ENCODE peak calls at places on chromosome 9, in six cellular contexts. One of them, this sample, is unnamed.

GRCh38 chr9:35000535-35001284 is 11.2 kb downstream of the DNAJB5 start:
- DNase-seq in AG04450: no peak
- DNase-seq in fibroblast of the aortic adventitia: no peak
- DNase-seq in hepatocyte: no peak
- DNase-seq in right lobe of liver: no peak
- DNase-seq in A673: no peak
- DNase-seq in this sample: peak; percentile 47

GRCh38 chr9:29691758-29692407 is 2118.6 kb upstream of the C9orf72 start:
- DNase-seq in A673: peak; percentile 89
- DNase-seq in right lobe of liver: no peak
- DNase-seq in hepatocyte: peak; percentile 16
- DNase-seq in fibroblast of the aortic adventitia: peak; percentile 48
- DNase-seq in AG04450: no peak
- DNase-seq in this sample: peak; percentile 72

GRCh38 chr9:78601957-78602565 is 305.1 kb downstream of the PSAT1 start:
- DNase-seq in A673: peak; percentile 56
- DNase-seq in right lobe of liver: no peak
- DNase-seq in fibroblast of the aortic adventitia: peak; percentile 60
- DNase-seq in AG04450: no peak
- DNase-seq in hepatocyte: peak; percentile 58
- DNase-seq in this sample: peak; percentile 71

GRCh38 chr9:107895524-107896001 is 406.0 kb upstream of the KLF4 start:
- DNase-seq in hepatocyte: peak; percentile 62
- DNase-seq in AG04450: peak; percentile 26
- DNase-seq in A673: no peak
- DNase-seq in fibroblast of the aortic adventitia: peak; percentile 42
- DNase-seq in right lobe of liver: no peak
- DNase-seq in this sample: no peak

GRCh38 chr9:15253786-15254185 is 53.2 kb downstream of the TTC39B start:
- DNase-seq in fibroblast of the aortic adventitia: no peak
- DNase-seq in right lobe of liver: no peak
- DNase-seq in A673: no peak
- DNase-seq in hepatocyte: no peak
- DNase-seq in AG04450: no peak
- DNase-seq in this sample: no peak

GRCh38 chr9:98796364-98797101 is at the start of gene ANKS6:
- DNase-seq in fibroblast of the aortic adventitia: peak; percentile 62
- DNase-seq in right lobe of liver: peak; percentile 83
- DNase-seq in A673: peak; percentile 79
- DNase-seq in AG04450: peak; percentile 27
- DNase-seq in hepatocyte: peak; percentile 94
- DNase-seq in this sample: peak; percentile 72

GRCh38 chr9:106920701-106921283 is 57.8 kb downstream of the ZNF462 start:
- DNase-seq in fibroblast of the aortic adventitia: peak; percentile 75
- DNase-seq in AG04450: no peak
- DNase-seq in right lobe of liver: no peak
- DNase-seq in A673: no peak
- DNase-seq in hepatocyte: peak; percentile 67
- DNase-seq in this sample: peak; percentile 49

GRCh38 chr9:84140535-84141101 is 160.0 kb downstream of the RMI1 start:
- DNase-seq in right lobe of liver: no peak
- DNase-seq in hepatocyte: peak; percentile 18
- DNase-seq in AG04450: no peak
- DNase-seq in A673: no peak
- DNase-seq in fibroblast of the aortic adventitia: peak; percentile 27
- DNase-seq in this sample: peak; percentile 19

GRCh38 chr9:5886114-5886939 is 4.4 kb upstream of the MLANA start:
- DNase-seq in fibroblast of the aortic adventitia: peak; percentile 66
- DNase-seq in A673: peak; percentile 80
- DNase-seq in right lobe of liver: peak; percentile 77
- DNase-seq in hepatocyte: peak; percentile 89
- DNase-seq in AG04450: peak; percentile 23
- DNase-seq in this sample: peak; percentile 78

GRCh38 chr9:94168203-94169000 is 84.1 kb downstream of the PTPDC1 start:
- DNase-seq in AG04450: no peak
- DNase-seq in hepatocyte: no peak
- DNase-seq in right lobe of liver: no peak
- DNase-seq in fibroblast of the aortic adventitia: no peak
- DNase-seq in A673: no peak
- DNase-seq in this sample: no peak

GRCh38 chr9:111198936-111199335 is 131.1 kb downstream of the OR2K2 start:
- DNase-seq in A673: no peak
- DNase-seq in hepatocyte: no peak
- DNase-seq in AG04450: no peak
- DNase-seq in right lobe of liver: no peak
- DNase-seq in fibroblast of the aortic adventitia: peak; percentile 22
- DNase-seq in this sample: no peak

GRCh38 chr9:89366711-89367110 is 48.4 kb downstream of the SECISBP2 start:
- DNase-seq in fibroblast of the aortic adventitia: no peak
- DNase-seq in right lobe of liver: no peak
- DNase-seq in hepatocyte: no peak
- DNase-seq in A673: no peak
- DNase-seq in AG04450: no peak
- DNase-seq in this sample: no peak

GRCh38 chr9:128098936-128099931 is 28.3 kb downstream of the PTGES2 start:
- DNase-seq in fibroblast of the aortic adventitia: peak; percentile 95
- DNase-seq in AG04450: no peak
- DNase-seq in hepatocyte: peak; percentile 48
- DNase-seq in right lobe of liver: peak; percentile 46
- DNase-seq in A673: no peak
- DNase-seq in this sample: peak; percentile 39

GRCh38 chr9:127057970-127058644 is 64.3 kb downstream of the ANGPTL2 start:
- DNase-seq in fibroblast of the aortic adventitia: no peak
- DNase-seq in AG04450: no peak
- DNase-seq in right lobe of liver: no peak
- DNase-seq in hepatocyte: no peak
- DNase-seq in A673: no peak
- DNase-seq in this sample: no peak

GRCh38 chr9:90002299-90003045 is 397.7 kb downstream of the GADD45G start:
- DNase-seq in right lobe of liver: no peak
- DNase-seq in AG04450: no peak
- DNase-seq in fibroblast of the aortic adventitia: peak; percentile 7
- DNase-seq in A673: no peak
- DNase-seq in hepatocyte: no peak
- DNase-seq in this sample: no peak

GRCh38 chr9:137694962-137695875 is 76.4 kb downstream of the EHMT1 start:
- DNase-seq in A673: peak; percentile 23
- DNase-seq in AG04450: no peak
- DNase-seq in hepatocyte: peak; percentile 71
- DNase-seq in fibroblast of the aortic adventitia: peak; percentile 22
- DNase-seq in right lobe of liver: peak; percentile 65
- DNase-seq in this sample: peak; percentile 33

GRCh38 chr9:16384993-16385392 is 485.5 kb downstream of the BNC2 start:
- DNase-seq in AG04450: no peak
- DNase-seq in fibroblast of the aortic adventitia: no peak
- DNase-seq in hepatocyte: no peak
- DNase-seq in right lobe of liver: no peak
- DNase-seq in A673: no peak
- DNase-seq in this sample: no peak

GRCh38 chr9:137671721-137672120 is 52.9 kb downstream of the EHMT1 start:
- DNase-seq in right lobe of liver: no peak
- DNase-seq in hepatocyte: no peak
- DNase-seq in A673: no peak
- DNase-seq in fibroblast of the aortic adventitia: no peak
- DNase-seq in AG04450: no peak
- DNase-seq in this sample: no peak

GRCh38 chr9:38042626-38043359 is 26.2 kb downstream of the SHB start:
- DNase-seq in right lobe of liver: no peak
- DNase-seq in AG04450: no peak
- DNase-seq in fibroblast of the aortic adventitia: no peak
- DNase-seq in A673: no peak
- DNase-seq in hepatocyte: no peak
- DNase-seq in this sample: no peak

GRCh38 chr9:15249042-15249818 is 57.8 kb downstream of the TTC39B start:
- DNase-seq in A673: no peak
- DNase-seq in hepatocyte: no peak
- DNase-seq in right lobe of liver: no peak
- DNase-seq in fibroblast of the aortic adventitia: peak; percentile 72
- DNase-seq in AG04450: no peak
- DNase-seq in this sample: peak; percentile 86

GRCh38 chr9:4762889-4763521 is 22.0 kb upstream of the AK3 start:
- DNase-seq in right lobe of liver: peak; percentile 61
- DNase-seq in AG04450: no peak
- DNase-seq in A673: peak; percentile 73
- DNase-seq in hepatocyte: peak; percentile 24
- DNase-seq in fibroblast of the aortic adventitia: no peak
- DNase-seq in this sample: peak; percentile 48

DNA sequence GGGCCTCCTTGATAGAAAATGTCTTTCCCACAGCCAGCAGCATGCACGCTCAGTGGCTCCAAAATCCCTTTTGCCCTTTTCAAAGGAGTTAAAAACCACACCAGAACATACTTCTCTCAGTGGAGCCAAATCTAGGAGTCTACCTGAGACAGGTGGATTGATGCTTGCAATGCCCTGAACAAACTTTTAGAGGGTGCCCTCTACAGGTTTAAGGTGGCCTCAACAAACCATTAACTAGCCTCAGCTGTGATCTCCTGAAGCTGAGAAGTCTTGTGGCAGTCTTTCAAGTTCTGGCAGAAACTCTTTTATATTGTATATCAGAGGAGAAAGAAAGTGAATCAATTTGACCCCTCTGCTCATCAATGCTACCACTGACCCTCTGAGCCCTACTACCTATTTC is 125.4 kb downstream of the MED27 start:
- DNase-seq in fibroblast of the aortic adventitia: no peak
- DNase-seq in right lobe of liver: no peak
- DNase-seq in AG04450: no peak
- DNase-seq in A673: peak; percentile 9
- DNase-seq in hepatocyte: no peak
- DNase-seq in this sample: no peak
- TF ChIP-seq CTCF in fibroblast of the aortic adventitia: no peak
- TF ChIP-seq CTCF in right lobe of liver: no peak
- TF ChIP-seq CTCF in AG04450: peak; percentile 8
- TF ChIP-seq CTCF in A673: peak; percentile 45
- TF ChIP-seq CTCF in hepatocyte: peak; percentile 20
- TF ChIP-seq CTCF in this sample: peak; percentile 28

GRCh38 chr9:130692365-130692764 is 1.2 kb upstream of the EXOSC2 start:
- DNase-seq in hepatocyte: peak; percentile 85
- DNase-seq in fibroblast of the aortic adventitia: no peak
- DNase-seq in A673: no peak
- DNase-seq in AG04450: no peak
- DNase-seq in right lobe of liver: peak; percentile 51
- DNase-seq in this sample: no peak
- TF ChIP-seq CTCF in hepatocyte: peak; percentile 50
- TF ChIP-seq CTCF in fibroblast of the aortic adventitia: peak; percentile 8
- TF ChIP-seq CTCF in A673: peak; percentile 29
- TF ChIP-seq CTCF in AG04450: peak; percentile 15
- TF ChIP-seq CTCF in right lobe of liver: peak; percentile 28
- TF ChIP-seq CTCF in this sample: no peak

DNA sequence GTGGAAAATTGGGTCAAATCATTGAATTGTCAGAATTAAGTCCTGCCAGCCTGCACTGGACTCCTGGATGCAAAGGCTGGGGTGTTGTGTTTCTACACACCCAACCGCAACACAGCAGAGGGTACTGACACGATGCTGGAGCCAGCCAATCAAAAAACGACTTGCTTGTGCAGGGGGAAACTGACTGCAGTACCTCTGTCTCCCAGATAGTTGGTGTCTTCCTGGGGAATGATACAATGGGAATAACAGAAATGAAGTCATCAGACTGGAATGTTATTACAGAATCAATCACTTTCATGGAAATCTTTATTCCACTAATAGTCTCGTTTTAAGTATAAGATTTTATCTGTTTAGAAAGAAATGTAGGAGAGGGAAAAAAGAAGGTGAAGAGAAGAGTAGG is 330.3 kb downstream of the MLLT3 start:
- DNase-seq in A673: peak; percentile 16
- DNase-seq in hepatocyte: no peak
- DNase-seq in fibroblast of the aortic adventitia: peak; percentile 10
- DNase-seq in AG04450: no peak
- DNase-seq in right lobe of liver: no peak
- DNase-seq in this sample: peak; percentile 44
- TF ChIP-seq CTCF in A673: peak; percentile 19
- TF ChIP-seq CTCF in hepatocyte: no peak
- TF ChIP-seq CTCF in fibroblast of the aortic adventitia: peak; percentile 14
- TF ChIP-seq CTCF in AG04450: peak; percentile 54
- TF ChIP-seq CTCF in right lobe of liver: no peak
- TF ChIP-seq CTCF in this sample: peak; percentile 26

DNA sequence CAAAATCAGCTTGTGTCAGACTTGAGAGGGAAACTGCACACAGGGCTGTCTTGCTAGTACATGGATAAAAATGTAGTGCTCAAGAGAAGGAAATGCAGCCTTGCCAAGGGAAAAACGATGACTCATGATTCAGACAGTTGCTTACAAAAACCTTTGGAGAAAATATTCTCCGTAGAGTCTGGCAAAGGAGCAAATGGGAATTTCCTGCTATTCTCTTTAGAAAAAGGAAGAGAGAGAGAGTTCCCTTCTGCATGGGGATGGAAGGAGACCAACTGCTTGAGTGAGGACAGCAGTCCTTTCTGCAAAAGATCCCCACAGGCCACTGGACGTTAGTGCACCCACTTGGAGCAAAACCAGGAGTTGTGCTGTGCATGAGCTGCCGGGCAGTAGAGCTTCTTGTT is 7.6 kb downstream of the IFNB1 start:
- DNase-seq in A673: peak; percentile 52
- DNase-seq in AG04450: peak; percentile 95
- DNase-seq in fibroblast of the aortic adventitia: peak; percentile 99
- DNase-seq in right lobe of liver: no peak
- DNase-seq in hepatocyte: peak; percentile 76
- DNase-seq in this sample: peak; percentile 99
- TF ChIP-seq CTCF in A673: no peak
- TF ChIP-seq CTCF in AG04450: peak; percentile 36
- TF ChIP-seq CTCF in fibroblast of the aortic adventitia: peak; percentile 52
- TF ChIP-seq CTCF in right lobe of liver: no peak
- TF ChIP-seq CTCF in hepatocyte: no peak
- TF ChIP-seq CTCF in this sample: peak; percentile 52